ENCODE peak calls at places on chromosomes 3 and 15, in ten cellular contexts. W, Q, H, K, S, Z, D, T, I and L are unnamed samples.

GRCh38 chr3:149534671-149535394 is 60.3 kb downstream of the TM4SF4 start:
- DNase-seq in S (no peak), W (no peak), D (peak), Q (no peak), H (no peak), T (peak), I (no peak), Z (peak), K (no peak), L (no peak)

GRCh38 chr15:96338772-96339661 is 8.5 kb downstream of the NR2F2 start:
- DNase-seq in S (no peak), D (peak), W (no peak), T (peak), Q (peak), I (no peak), K (no peak), Z (peak), H (no peak), L (no peak)

GRCh38 chr3:116524455-116524854 is 79.2 kb upstream of the LSAMP start:
- DNase-seq in W (no peak), H (no peak), Z (peak), K (no peak), D (no peak), S (no peak), T (no peak), Q (no peak), I (no peak), L (no peak)

GRCh38 chr3:171267089-171267488 is 193.1 kb downstream of the TNIK start:
- DNase-seq in K (no peak), T (no peak), D (no peak), S (no peak), Z (no peak), I (peak), H (no peak), W (no peak), Q (no peak), L (no peak)

GRCh38 chr3:106824856-106825255 is 552.4 kb upstream of the CCDC54 start:
- DNase-seq in Q (no peak), D (peak), W (no peak), I (peak), Z (peak), S (no peak), K (no peak), T (no peak), H (no peak), L (no peak)

GRCh38 chr3:119175869-119176756 is 2.7 kb downstream of the UPK1B start:
- DNase-seq in H (no peak), T (no peak), Q (no peak), K (peak), S (no peak), Z (no peak), I (no peak), D (peak), W (no peak), L (no peak)

GRCh38 chr3:184145120-184145524 is 10.0 kb downstream of the EIF2B5 start:
- DNase-seq in Z (peak), K (peak), Q (peak), H (no peak), S (no peak), D (peak), T (peak), W (no peak), I (peak), L (no peak)

GRCh38 chr3:49616491-49616941 is 57.6 kb upstream of the APEH start:
- DNase-seq in K (no peak), D (peak), W (no peak), S (no peak), Z (peak), Q (no peak), I (no peak), H (peak), T (no peak), L (no peak)

GRCh38 chr15:69034352-69034751 is 19.9 kb downstream of the NOX5 start:
- DNase-seq in S (no peak), T (no peak), H (no peak), D (peak), Q (no peak), Z (peak), W (no peak), I (no peak), K (peak), L (no peak)

GRCh38 chr15:54960266-54960665 is 236.5 kb downstream of the RSL24D1 start:
- DNase-seq in D (no peak), Q (no peak), S (no peak), I (no peak), T (no peak), H (no peak), K (no peak), W (no peak), Z (no peak), L (no peak)

GRCh38 chr3:44992555-44993470 is 16.8 kb downstream of the EXOSC7 start:
- DNase-seq in D (peak), S (no peak), Z (peak), T (no peak), I (peak), H (no peak), Q (no peak), W (no peak), K (peak), L (no peak)

GRCh38 chr15:66212471-66212870 is 41.1 kb downstream of the MEGF11 start:
- DNase-seq in I (no peak), Q (no peak), H (no peak), S (no peak), T (no peak), W (no peak), K (no peak), D (no peak), Z (no peak), L (no peak)

GRCh38 chr15:32979710-32980109 is 214.8 kb downstream of the FMN1 start:
- DNase-seq in I (no peak), Z (peak), H (no peak), Q (no peak), S (no peak), D (no peak), W (no peak), T (no peak), K (no peak), L (no peak)

GRCh38 chr3:159260049-159260662 is 458.3 kb downstream of the MFSD1 start:
- DNase-seq in H (peak), T (peak), K (peak), Z (peak), W (no peak), Q (peak), S (no peak), I (peak), D (peak), L (peak)

GRCh38 chr15:41396111-41396510 is 6.2 kb downstream of the NDUFAF1 start:
- DNase-seq in S (no peak), H (no peak), W (no peak), T (peak), I (no peak), K (no peak), D (no peak), Q (no peak), Z (no peak), L (no peak)

GRCh38 chr3:49723301-49723630 is 485 bp downstream of the GMPPB start:
- DNase-seq in K (no peak), W (peak), I (peak), Q (peak), T (peak), Z (peak), D (peak), H (peak), S (peak), L (peak)

GRCh38 chr3:113264741-113265140 is 53.4 kb downstream of the BOC start:
- DNase-seq in D (no peak), K (no peak), Z (no peak), H (no peak), W (no peak), S (no peak), I (no peak), T (no peak), Q (no peak), L (no peak)

GRCh38 chr3:118960876-118961275 is 73.8 kb downstream of the IGSF11 start:
- DNase-seq in Q (no peak), I (no peak), K (no peak), W (no peak), S (no peak), T (no peak), Z (no peak), D (no peak), H (no peak), L (no peak)

GRCh38 chr3:187281191-187281714 is 10.3 kb downstream of the MASP1 start:
- DNase-seq in S (no peak), K (no peak), H (no peak), W (no peak), T (no peak), Z (peak), I (no peak), Q (no peak), D (peak), L (no peak)

GRCh38 chr3:187737401-187738088 is 7.7 kb downstream of the BCL6 start:
- DNase-seq in Q (peak), I (peak), D (peak), K (peak), Z (peak), H (peak), W (peak), S (peak), T (peak), L (no peak)

GRCh38 chr15:22895465-22896190 is 57.2 kb downstream of the NIPA2 start:
- DNase-seq in Q (no peak), W (no peak), K (peak), T (no peak), I (peak), Z (peak), D (no peak), S (no peak), H (no peak), L (peak)

GRCh38 chr3:13279532-13279910 is 140.6 kb downstream of the NUP210 start:
- DNase-seq in H (no peak), W (no peak), I (no peak), T (no peak), S (no peak), Z (no peak), K (no peak), Q (no peak), D (no peak), L (no peak)

GRCh38 chr15:51760805-51761204 is 9.4 kb downstream of the TMOD2 start:
- DNase-seq in I (no peak), D (no peak), Q (no peak), S (no peak), H (no peak), T (no peak), K (no peak), Z (no peak), W (no peak), L (no peak)

GRCh38 chr3:177703788-177704187 is 506.5 kb upstream of the TBL1XR1 start:
- DNase-seq in H (no peak), T (no peak), I (peak), Q (no peak), Z (no peak), D (no peak), S (no peak), W (no peak), K (peak), L (no peak)

GRCh38 chr3:23302276-23302675 is 99.1 kb downstream of the UBE2E2 start:
- DNase-seq in W (no peak), I (no peak), D (no peak), H (no peak), S (no peak), K (no peak), Q (no peak), Z (peak), T (no peak), L (no peak)

GRCh38 chr3:39319249-39319648 is 10.3 kb upstream of the CCR8 start:
- DNase-seq in I (no peak), K (no peak), H (no peak), Z (no peak), D (no peak), S (no peak), W (no peak), Q (no peak), T (no peak), L (no peak)

GRCh38 chr3:149339931-149340309 is 6.5 kb upstream of the TM4SF18 start:
- DNase-seq in T (peak), Z (peak), S (peak), H (peak), K (peak), D (peak), Q (peak), W (peak), I (no peak), L (no peak)

GRCh38 chr15:61084944-61085367 is 144.1 kb downstream of the RORA start:
- DNase-seq in Z (no peak), Q (no peak), W (no peak), S (no peak), I (no peak), D (peak), H (no peak), K (no peak), T (no peak), L (no peak)

GRCh38 chr15:76172782-76173181 is 113.0 kb downstream of the TMEM266 start:
- DNase-seq in S (no peak), H (no peak), D (no peak), T (no peak), Z (no peak), K (no peak), I (no peak), Q (no peak), W (no peak), L (no peak)

GRCh38 chr15:49847937-49848823 is 227.3 kb downstream of the DTWD1 start:
- DNase-seq in D (peak), K (peak), T (no peak), Q (no peak), W (no peak), H (no peak), Z (peak), S (no peak), I (no peak), L (no peak)

GRCh38 chr15:101498076-101498730 is 8.7 kb upstream of the PCSK6 start:
- DNase-seq in K (no peak), H (no peak), W (no peak), Q (no peak), S (no peak), D (no peak), I (no peak), Z (no peak), T (no peak), L (peak)

GRCh38 chr3:197426161-197426566 is 127.8 kb upstream of the DLG1 start:
- DNase-seq in H (peak), W (no peak), I (no peak), Q (no peak), T (no peak), S (no peak), D (peak), Z (no peak), K (no peak), L (no peak)

GRCh38 chr15:95853350-95853749 is 477.1 kb upstream of the NR2F2 start:
- DNase-seq in I (no peak), K (no peak), W (no peak), Z (peak), S (no peak), T (no peak), H (no peak), D (peak), Q (no peak), L (no peak)

GRCh38 chr3:21839592-21839991 is 88.6 kb upstream of the ZNF385D start:
- DNase-seq in T (no peak), W (no peak), S (no peak), H (no peak), Z (peak), K (no peak), D (peak), I (no peak), Q (no peak), L (no peak)
- TF ChIP-seq CTCF in T (no peak), W (no peak), S (no peak), H (no peak), Z (peak), K (no peak), D (peak), I (no peak), Q (no peak), L (no peak)

DNA sequence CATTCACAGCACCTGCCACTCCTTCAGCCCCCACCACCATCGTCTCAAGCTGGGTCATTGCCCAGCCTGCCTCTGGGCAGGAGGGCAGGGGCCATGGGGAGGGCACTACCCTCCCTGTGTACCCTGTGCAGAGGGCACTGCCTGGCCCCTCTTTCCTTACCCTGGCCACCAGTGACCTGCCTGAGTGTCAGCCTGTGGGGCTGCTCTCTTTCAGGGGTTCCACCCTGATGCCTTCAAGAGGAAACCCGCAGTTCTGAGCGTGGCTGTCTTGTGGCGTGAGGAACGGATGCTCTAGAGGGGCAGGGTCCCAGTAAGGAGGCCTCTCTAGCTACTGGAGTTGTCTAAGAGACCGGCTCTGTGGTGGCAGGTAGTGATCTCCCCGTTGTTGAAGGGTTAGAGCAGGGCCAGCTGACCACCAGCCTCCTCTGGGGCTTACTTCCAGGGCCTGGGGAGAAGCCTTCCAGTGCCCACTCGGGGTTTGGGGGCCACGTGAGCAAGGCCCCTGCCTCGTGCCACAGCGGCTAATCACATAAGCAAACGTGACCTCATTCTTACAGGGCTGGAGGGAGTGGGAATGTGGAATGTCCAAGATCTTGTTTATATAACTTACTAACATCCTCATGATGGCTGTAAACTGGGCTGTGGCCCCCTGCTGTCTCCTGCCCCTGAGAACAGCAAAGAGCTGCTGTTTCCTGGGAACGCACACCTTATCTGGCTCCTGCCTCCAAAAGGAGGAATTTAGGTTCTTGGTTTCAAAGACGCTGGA is 31.4 kb upstream of the SEC13 start:
- DNase-seq in H (no peak), D (peak), Z (peak), I (no peak), Q (no peak), W (no peak), K (no peak), S (no peak), T (no peak), L (no peak)
- TF ChIP-seq CTCF in H (no peak), D (no peak), Z (no peak), I (no peak), Q (no peak), W (no peak), K (no peak), S (no peak), T (no peak), L (no peak)

DNA sequence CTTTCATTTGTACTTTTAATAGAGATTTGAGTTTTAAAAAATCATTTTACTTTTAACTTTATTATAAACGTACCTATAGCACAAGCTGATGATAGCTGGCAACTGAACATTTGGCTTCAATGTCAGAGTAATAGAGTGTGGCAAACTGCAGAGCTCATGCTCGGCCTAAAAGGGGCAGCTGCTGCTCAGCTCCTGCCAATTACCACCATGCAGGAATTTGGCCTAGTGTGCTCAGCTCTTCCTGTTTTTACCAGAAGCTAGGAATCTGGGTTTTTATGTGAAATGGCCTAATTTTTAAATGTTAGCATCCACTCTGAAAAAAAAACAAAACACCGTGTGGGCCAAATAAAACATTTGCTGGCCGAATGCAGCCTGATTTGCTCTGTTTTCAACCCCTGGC is 1.8 kb downstream of the IFT122 start:
- DNase-seq in T (no peak), K (no peak), Q (no peak), D (peak), H (no peak), W (peak), Z (peak), I (no peak), S (peak), L (no peak)
- TF ChIP-seq CTCF in T (no peak), K (no peak), Q (no peak), D (peak), H (no peak), W (no peak), Z (no peak), I (no peak), S (no peak), L (no peak)

GRCh38 chr15:64740361-64741170 is 34.8 kb downstream of the RBPMS2 start:
- DNase-seq in K (peak), S (peak), I (no peak), Q (no peak), D (peak), H (no peak), T (peak), W (peak), Z (peak), L (peak)
- TF ChIP-seq CTCF in K (no peak), S (no peak), I (no peak), Q (no peak), D (peak), H (no peak), T (no peak), W (no peak), Z (peak), L (peak)

GRCh38 chr15:97547381-97547780 is 413.1 kb upstream of the ARRDC4 start:
- DNase-seq in T (no peak), W (no peak), Z (no peak), H (no peak), D (no peak), I (no peak), S (no peak), K (no peak), Q (no peak), L (no peak)

GRCh38 chr15:97545799-97546198 is 414.7 kb upstream of the ARRDC4 start:
- DNase-seq in Z (no peak), S (no peak), H (no peak), K (no peak), D (no peak), T (no peak), I (no peak), W (no peak), Q (no peak), L (no peak)
- TF ChIP-seq CTCF in Z (no peak), S (no peak), H (no peak), K (no peak), D (no peak), T (no peak), I (no peak), W (no peak), Q (no peak), L (no peak)